ENCODE peak calls at places on chromosomes 6 and 20, in seven cellular contexts. C is breast epithelium, K is PC-3, T is endodermal cell, M is AG10803, B is pancreas, J is adrenal gland. I is an unnamed sample.

GRCh38 chr20:32437391-32438074 is 79.4 kb downstream of the ASXL1 start:
- DNase-seq in K (peak; percentile 23), T (peak; percentile 72), C (no peak), J (peak; percentile 62), M (no peak), B (no peak), I (no peak)

GRCh38 chr20:57037689-57038088 is 228.8 kb downstream of the BMP7 start:
- DNase-seq in K (no peak), T (no peak), B (no peak), M (no peak), J (no peak), C (no peak), I (no peak)

GRCh38 chr20:33915726-33916331 is 77.9 kb upstream of the RALY start:
- DNase-seq in T (peak; percentile 77), M (no peak), B (no peak), C (no peak), J (peak; percentile 52), K (peak; percentile 51), I (no peak)

GRCh38 chr6:144777249-144777648 is 492.1 kb downstream of the UTRN start:
- DNase-seq in T (no peak), K (no peak), J (no peak), C (no peak), M (no peak), B (no peak), I (no peak)

GRCh38 chr6:116556814-116557403 is 3.4 kb downstream of the CALHM4 start:
- DNase-seq in T (no peak), M (no peak), B (no peak), C (no peak), K (no peak), J (no peak), I (no peak)

GRCh38 chr20:23255658-23256385 is 94.8 kb upstream of the NXT1 start:
- DNase-seq in C (no peak), J (no peak), K (no peak), T (no peak), B (no peak), M (peak; percentile 33), I (no peak)

GRCh38 chr6:136719280-136720044 is 72.8 kb downstream of the MAP3K5 start:
- DNase-seq in M (peak; percentile 44), T (no peak), B (no peak), J (no peak), K (no peak), C (no peak), I (no peak)

GRCh38 chr6:4946521-4946920 is 57.3 kb downstream of the RPP40 start:
- DNase-seq in J (no peak), B (no peak), M (no peak), C (no peak), T (no peak), K (no peak), I (no peak)

GRCh38 chr6:140669321-140669720 is 1294.9 kb upstream of the CITED2 start:
- DNase-seq in B (no peak), M (peak; percentile 64), J (no peak), T (no peak), K (no peak), C (no peak), I (no peak)

GRCh38 chr6:135935951-135936601 is 84.6 kb downstream of the PDE7B start:
- DNase-seq in T (no peak), M (peak; percentile 60), C (no peak), J (peak; percentile 28), K (peak; percentile 84), B (no peak), I (no peak)

GRCh38 chr6:152503541-152503940 is 133.6 kb downstream of the SYNE1 start:
- DNase-seq in J (no peak), C (no peak), K (peak; percentile 53), B (no peak), T (no peak), M (peak; percentile 9), I (no peak)

GRCh38 chr20:64261138-64261537 is 5.6 kb downstream of the PCMTD2 start:
- DNase-seq in J (peak; percentile 30), K (no peak), M (peak; percentile 85), C (no peak), B (no peak), T (no peak), I (no peak)

GRCh38 chr6:64270083-64270482 is 634.5 kb downstream of the PHF3 start:
- DNase-seq in J (no peak), T (no peak), M (no peak), B (no peak), C (no peak), K (peak; percentile 47), I (no peak)

GRCh38 chr6:165487347-165487746 is 175.7 kb downstream of the PDE10A start:
- DNase-seq in B (no peak), M (peak; percentile 12), K (no peak), T (no peak), C (no peak), J (no peak), I (no peak)

GRCh38 chr20:61026731-61027130 is 225.3 kb upstream of the CDH4 start:
- DNase-seq in K (no peak), B (no peak), M (no peak), T (no peak), C (no peak), J (no peak), I (no peak)

GRCh38 chr20:50689864-50690263 is 1.5 kb downstream of the RIPOR3 start:
- DNase-seq in T (no peak), B (no peak), J (peak; percentile 34), C (no peak), M (peak; percentile 49), K (no peak), I (no peak)

GRCh38 chr6:146267447-146267846 is 238.6 kb downstream of the GRM1 start:
- DNase-seq in J (no peak), C (no peak), K (no peak), M (no peak), B (no peak), T (no peak), I (no peak)

GRCh38 chr6:50128420-50129005 is 78.8 kb upstream of the DEFB112 start:
- DNase-seq in J (no peak), M (peak; percentile 30), K (peak; percentile 49), B (no peak), C (no peak), T (no peak), I (no peak)

GRCh38 chr6:65289491-65289890 is 417.5 kb downstream of the EYS start:
- DNase-seq in M (no peak), C (no peak), J (no peak), B (no peak), T (no peak), K (peak; percentile 24), I (no peak)

GRCh38 chr6:75157336-75157735 is 48.5 kb downstream of the COL12A1 start:
- DNase-seq in K (no peak), C (no peak), T (no peak), J (no peak), B (no peak), M (no peak), I (no peak)

GRCh38 chr20:38725959-38726848 is 1.9 kb downstream of the SLC32A1 start:
- DNase-seq in B (peak; percentile 70), T (peak; percentile 97), K (peak; percentile 47), M (peak; percentile 8), J (no peak), C (no peak), I (no peak)

GRCh38 chr6:140846518-140847277 is 1286.0 kb upstream of the GJE1 start:
- DNase-seq in B (no peak), K (peak; percentile 78), T (no peak), C (no peak), J (no peak), M (peak; percentile 73), I (no peak)

GRCh38 chr6:150783818-150784217 is 81.7 kb upstream of the MTHFD1L start:
- DNase-seq in B (no peak), K (no peak), J (no peak), M (no peak), C (no peak), T (no peak), I (no peak)

GRCh38 chr6:150787429-150787828 is 78.1 kb upstream of the MTHFD1L start:
- DNase-seq in C (no peak), M (no peak), K (no peak), B (no peak), J (no peak), T (no peak), I (no peak)

DNA sequence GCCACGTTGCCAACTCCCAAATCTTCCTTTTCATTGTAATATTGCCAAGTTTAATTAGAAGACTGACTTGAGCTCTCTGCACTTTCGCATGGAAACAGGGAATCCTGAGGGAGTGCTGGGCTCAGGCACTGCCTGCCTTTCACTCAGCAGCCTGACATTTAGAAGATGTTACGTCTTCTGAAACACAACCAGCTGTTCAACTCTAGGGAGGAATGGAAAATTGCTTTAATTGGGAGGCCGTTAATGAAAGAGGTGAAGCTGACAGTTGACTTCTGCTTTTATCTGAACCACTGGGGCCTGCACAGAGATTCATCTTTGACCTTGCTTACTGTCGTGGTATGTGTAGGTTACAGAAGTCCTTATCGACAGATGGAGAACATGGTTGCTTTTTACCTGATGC is 77.4 kb upstream of the MTHFD1L start:
- DNase-seq in T (no peak), J (no peak), M (no peak), K (no peak), C (no peak), B (no peak), I (no peak)
- H3K4me3 ChIP-seq in T (no peak overlapping the region), J (no peak overlapping the region), M (no peak overlapping the region), K (no peak overlapping the region), C (no peak overlapping the region), B (no peak overlapping the region), I (no peak overlapping the region)

DNA sequence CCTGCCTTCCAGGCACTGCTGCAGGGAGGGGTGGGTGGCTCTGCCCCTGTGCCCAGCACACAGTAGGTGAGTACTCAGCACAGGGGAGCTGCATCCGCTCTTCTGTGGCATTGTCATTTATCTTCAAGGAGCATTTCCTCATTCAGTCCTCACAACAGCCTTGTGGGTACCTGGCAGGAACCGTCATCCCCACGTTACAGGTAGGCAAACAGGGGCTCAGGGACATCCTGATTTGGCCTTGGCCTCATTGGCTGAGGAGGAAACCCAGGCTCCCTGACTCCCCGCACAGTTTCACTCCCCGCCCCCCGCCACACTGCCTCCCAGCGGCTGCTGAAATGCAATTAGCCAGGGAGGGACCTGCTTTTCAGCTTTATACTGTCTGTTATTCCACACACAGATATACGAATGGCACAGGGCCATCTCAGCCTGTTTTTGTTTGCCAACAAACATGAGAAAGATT is 24.3 kb upstream of the PNPLA1 start:
- DNase-seq in C (no peak), T (peak; percentile 86), M (no peak), B (no peak), J (peak; percentile 37), K (no peak), I (no peak)
- TF ChIP-seq CTCF in C (no peak), T (peak; percentile 59), M (no peak), B (peak; percentile 12), J (peak; percentile 9), K (peak; percentile 20), I (no peak)

DNA sequence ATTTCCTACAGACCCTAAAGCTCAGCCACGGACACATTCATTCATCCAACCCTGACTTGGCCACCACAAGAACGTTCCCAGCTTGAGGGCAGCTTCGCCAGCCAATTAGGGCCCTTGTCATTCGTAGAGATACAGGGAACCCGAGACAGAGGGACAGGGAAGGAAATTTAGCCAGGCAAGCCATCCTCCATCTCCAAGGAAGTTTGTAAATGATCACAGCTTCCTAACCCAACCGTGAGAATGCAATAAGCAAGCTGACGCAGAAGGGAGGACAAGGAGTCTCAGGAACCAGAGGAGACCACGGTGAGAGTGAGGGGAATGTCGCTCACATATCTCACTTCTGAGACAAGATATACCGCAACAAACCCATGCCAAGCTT is 1.4 kb downstream of the TRAM2 start:
- DNase-seq in C (no peak), T (peak; percentile 60), M (peak; percentile 51), B (no peak), J (no peak), K (no peak), I (no peak)
- H3K4me3 ChIP-seq in C (peak overlapping the region; percentile 87), T (peak overlapping the region; percentile 84), M (peak overlapping the region; percentile 96), B (no peak overlapping the region), J (peak overlapping the region; percentile 94), K (peak overlapping the region; percentile 83), I (peak overlapping the region; percentile 91)

GRCh38 chr6:38493929-38494547 is 145.7 kb downstream of the BTBD9 start:
- DNase-seq in C (peak; percentile 81), M (peak; percentile 72), K (peak; percentile 90), T (peak; percentile 95), J (peak; percentile 86), B (no peak), I (peak; percentile 39)
- TF ChIP-seq CTCF in C (peak; percentile 85), M (peak; percentile 86), K (peak; percentile 95), T (peak; percentile 97), J (peak; percentile 91), B (peak; percentile 90), I (peak; percentile 90)